ENCODE peak calls at places on chromosomes 5 and 9, in seven cellular contexts. One of them, this sample, is unnamed.

GRCh38 chr5:5373351-5374033 is 49.0 kb upstream of the ICE1 start:
- DNase-seq in cardiac muscle cell: peak
- DNase-seq in caudate nucleus: no peak
- DNase-seq in kidney tubule cell: no peak
- DNase-seq in mammary epithelial cell: no peak
- DNase-seq in SHP77: no peak
- DNase-seq in effector CD8-positive, alpha-beta T cell: no peak
- DNase-seq in this sample: no peak

GRCh38 chr5:36369092-36369737 is 67.5 kb upstream of the RANBP3L start:
- DNase-seq in cardiac muscle cell: peak
- DNase-seq in caudate nucleus: no peak
- DNase-seq in kidney tubule cell: no peak
- DNase-seq in mammary epithelial cell: peak
- DNase-seq in SHP77: no peak
- DNase-seq in effector CD8-positive, alpha-beta T cell: no peak
- DNase-seq in this sample: no peak

GRCh38 chr5:107949688-107950341 is 279.1 kb upstream of the EFNA5 start:
- DNase-seq in cardiac muscle cell: no peak
- DNase-seq in caudate nucleus: no peak
- DNase-seq in kidney tubule cell: no peak
- DNase-seq in mammary epithelial cell: no peak
- DNase-seq in SHP77: no peak
- DNase-seq in effector CD8-positive, alpha-beta T cell: no peak
- DNase-seq in this sample: no peak

GRCh38 chr9:137742698-137743097 is 123.9 kb downstream of the EHMT1 start:
- DNase-seq in cardiac muscle cell: peak
- DNase-seq in caudate nucleus: no peak
- DNase-seq in kidney tubule cell: no peak
- DNase-seq in mammary epithelial cell: no peak
- DNase-seq in SHP77: no peak
- DNase-seq in effector CD8-positive, alpha-beta T cell: no peak
- DNase-seq in this sample: no peak

GRCh38 chr5:120372899-120373298 is 91.2 kb upstream of the PRR16 start:
- DNase-seq in cardiac muscle cell: no peak
- DNase-seq in caudate nucleus: no peak
- DNase-seq in kidney tubule cell: no peak
- DNase-seq in mammary epithelial cell: no peak
- DNase-seq in SHP77: no peak
- DNase-seq in effector CD8-positive, alpha-beta T cell: no peak
- DNase-seq in this sample: no peak

GRCh38 chr9:107861075-107861474 is 371.5 kb upstream of the KLF4 start:
- DNase-seq in cardiac muscle cell: no peak
- DNase-seq in caudate nucleus: no peak
- DNase-seq in kidney tubule cell: no peak
- DNase-seq in mammary epithelial cell: no peak
- DNase-seq in SHP77: no peak
- DNase-seq in effector CD8-positive, alpha-beta T cell: no peak
- DNase-seq in this sample: no peak

GRCh38 chr5:158413125-158413680 is 554.3 kb upstream of the CLINT1 start:
- DNase-seq in cardiac muscle cell: no peak
- DNase-seq in caudate nucleus: no peak
- DNase-seq in kidney tubule cell: no peak
- DNase-seq in mammary epithelial cell: no peak
- DNase-seq in SHP77: no peak
- DNase-seq in effector CD8-positive, alpha-beta T cell: no peak
- DNase-seq in this sample: no peak

GRCh38 chr9:129458663-129459549 is 162.0 kb downstream of the C9orf50 start:
- DNase-seq in cardiac muscle cell: no peak
- DNase-seq in caudate nucleus: peak
- DNase-seq in kidney tubule cell: no peak
- DNase-seq in mammary epithelial cell: no peak
- DNase-seq in SHP77: peak
- DNase-seq in effector CD8-positive, alpha-beta T cell: no peak
- DNase-seq in this sample: no peak

GRCh38 chr5:150299571-150300327 is 3.0 kb downstream of the ARSI start:
- DNase-seq in cardiac muscle cell: peak
- DNase-seq in caudate nucleus: no peak
- DNase-seq in kidney tubule cell: peak
- DNase-seq in mammary epithelial cell: peak
- DNase-seq in SHP77: no peak
- DNase-seq in effector CD8-positive, alpha-beta T cell: no peak
- DNase-seq in this sample: no peak

GRCh38 chr5:168770036-168770498 is 190.9 kb upstream of the PANK3 start:
- DNase-seq in cardiac muscle cell: peak
- DNase-seq in caudate nucleus: no peak
- DNase-seq in kidney tubule cell: no peak
- DNase-seq in mammary epithelial cell: no peak
- DNase-seq in SHP77: no peak
- DNase-seq in effector CD8-positive, alpha-beta T cell: no peak
- DNase-seq in this sample: no peak

GRCh38 chr5:68464424-68464823 is 248.9 kb downstream of the PIK3R1 start:
- DNase-seq in cardiac muscle cell: peak
- DNase-seq in caudate nucleus: no peak
- DNase-seq in kidney tubule cell: peak
- DNase-seq in mammary epithelial cell: peak
- DNase-seq in SHP77: no peak
- DNase-seq in effector CD8-positive, alpha-beta T cell: no peak
- DNase-seq in this sample: no peak

GRCh38 chr5:157913575-157913974 is 54.6 kb upstream of the CLINT1 start:
- DNase-seq in cardiac muscle cell: no peak
- DNase-seq in caudate nucleus: no peak
- DNase-seq in kidney tubule cell: no peak
- DNase-seq in mammary epithelial cell: no peak
- DNase-seq in SHP77: no peak
- DNase-seq in effector CD8-positive, alpha-beta T cell: no peak
- DNase-seq in this sample: no peak

GRCh38 chr5:22734907-22735306 is 118.2 kb downstream of the CDH12 start:
- DNase-seq in cardiac muscle cell: no peak
- DNase-seq in caudate nucleus: no peak
- DNase-seq in kidney tubule cell: no peak
- DNase-seq in mammary epithelial cell: no peak
- DNase-seq in SHP77: no peak
- DNase-seq in effector CD8-positive, alpha-beta T cell: no peak
- DNase-seq in this sample: no peak

GRCh38 chr5:176416123-176416924 is at the start of gene CLTB:
- DNase-seq in cardiac muscle cell: peak
- DNase-seq in caudate nucleus: peak
- DNase-seq in kidney tubule cell: peak
- DNase-seq in mammary epithelial cell: peak
- DNase-seq in SHP77: peak
- DNase-seq in effector CD8-positive, alpha-beta T cell: peak
- DNase-seq in this sample: peak

GRCh38 chr5:174516741-174517140 is 207.6 kb upstream of the MSX2 start:
- DNase-seq in cardiac muscle cell: no peak
- DNase-seq in caudate nucleus: no peak
- DNase-seq in kidney tubule cell: no peak
- DNase-seq in mammary epithelial cell: no peak
- DNase-seq in SHP77: no peak
- DNase-seq in effector CD8-positive, alpha-beta T cell: no peak
- DNase-seq in this sample: no peak

GRCh38 chr9:120383999-120384924 is 195.7 kb downstream of the CDK5RAP2 start:
- DNase-seq in cardiac muscle cell: peak
- DNase-seq in caudate nucleus: no peak
- DNase-seq in kidney tubule cell: peak
- DNase-seq in mammary epithelial cell: no peak
- DNase-seq in SHP77: peak
- DNase-seq in effector CD8-positive, alpha-beta T cell: no peak
- DNase-seq in this sample: peak

GRCh38 chr5:59296317-59297264 is 596.9 kb downstream of the PDE4D start:
- DNase-seq in cardiac muscle cell: peak
- DNase-seq in caudate nucleus: no peak
- DNase-seq in kidney tubule cell: peak
- DNase-seq in mammary epithelial cell: peak
- DNase-seq in SHP77: no peak
- DNase-seq in effector CD8-positive, alpha-beta T cell: no peak
- DNase-seq in this sample: no peak